ENCODE peak calls at places on chromosomes 6 and 20, in nine cellular contexts. L, S, B, U, R, K, F, T and I are unnamed samples. For H3K9me3, the result is how much of the 10 kb centered on the place peaks cover.

GRCh38 chr6:2550247-2550646 is 200.5 kb downstream of the MYLK4 start:
- DNase-seq in L (no peak), K (no peak), T (no peak), B (no peak), R (no peak), U (no peak), F (no peak), S (no peak), I (no peak)

GRCh38 chr6:6057442-6058053 is 50.8 kb upstream of the NRN1 start:
- DNase-seq in U (no peak), B (peak), F (peak), L (no peak), T (no peak), R (no peak), S (no peak), K (no peak), I (no peak)

GRCh38 chr6:130513770-130514169 is 148.0 kb downstream of the TMEM200A start:
- DNase-seq in R (no peak), S (no peak), L (no peak), B (no peak), U (no peak), F (no peak), K (no peak), T (no peak), I (no peak)

GRCh38 chr20:39885975-39886649 is 802.9 kb downstream of the MAFB start:
- DNase-seq in K (peak), R (no peak), T (peak), S (peak), L (no peak), B (peak), F (peak), U (peak), I (peak)

GRCh38 chr6:89940225-89941027 is 46.2 kb downstream of the GJA10 start:
- DNase-seq in U (peak), T (peak), L (no peak), K (peak), B (peak), S (peak), F (peak), R (no peak), I (peak)

GRCh38 chr6:27592107-27592480 is 119.2 kb upstream of the ZNF184 start:
- DNase-seq in U (no peak), K (no peak), L (no peak), F (peak), R (no peak), B (peak), S (no peak), T (peak), I (no peak)

GRCh38 chr6:119533603-119534279 is 184.2 kb upstream of the MAN1A1 start:
- DNase-seq in B (no peak), T (no peak), K (no peak), U (no peak), F (no peak), R (no peak), S (no peak), L (no peak), I (no peak)

GRCh38 chr20:50056951-50057403 is 56.0 kb downstream of the UBE2V1 start:
- DNase-seq in L (no peak), R (no peak), F (no peak), U (no peak), T (peak), B (no peak), S (no peak), K (no peak), I (no peak)

GRCh38 chr20:31987744-31988143 is 19.8 kb downstream of the XKR7 start:
- DNase-seq in U (no peak), K (no peak), L (no peak), S (no peak), R (no peak), B (no peak), T (no peak), F (no peak), I (no peak)

GRCh38 chr20:16240355-16240754 is 332.9 kb downstream of the KIF16B start:
- DNase-seq in B (no peak), U (no peak), F (no peak), S (no peak), L (no peak), T (no peak), K (no peak), R (no peak), I (no peak)

GRCh38 chr6:148986608-148987007 is 239.8 kb downstream of the UST start:
- DNase-seq in L (no peak), S (no peak), B (no peak), F (no peak), K (no peak), R (no peak), U (no peak), T (no peak), I (no peak)

GRCh38 chr6:148983986-148984385 is 237.2 kb downstream of the UST start:
- DNase-seq in S (no peak), F (no peak), T (no peak), B (no peak), K (no peak), R (no peak), U (no peak), L (no peak), I (no peak)

GRCh38 chr6:148983366-148983765 is 236.5 kb downstream of the UST start:
- DNase-seq in F (no peak), R (no peak), L (no peak), U (no peak), B (no peak), K (no peak), T (no peak), S (no peak), I (no peak)

GRCh38 chr6:148984516-148985056 is 237.8 kb downstream of the UST start:
- DNase-seq in K (no peak), S (no peak), F (no peak), B (no peak), L (no peak), T (no peak), U (no peak), R (no peak), I (no peak)

GRCh38 chr6:148985499-148985898 is 238.7 kb downstream of the UST start:
- DNase-seq in S (no peak), L (no peak), T (no peak), U (no peak), B (no peak), R (no peak), K (no peak), F (no peak), I (no peak)
- TF ChIP-seq CTCF in S (no peak), L (no peak), T (no peak), U (no peak), B (no peak), R (no peak), K (no peak), F (no peak), I (no peak)

GRCh38 chr20:59788196-59788735 is 145.2 kb downstream of the SYCP2 start:
- DNase-seq in S (no peak), F (no peak), R (no peak), U (no peak), T (no peak), L (no peak), K (no peak), B (no peak), I (no peak)

GRCh38 chr20:59785986-59786753 is 147.3 kb downstream of the SYCP2 start:
- DNase-seq in U (no peak), S (no peak), K (no peak), L (no peak), T (peak), B (no peak), F (no peak), R (no peak), I (no peak)

GRCh38 chr20:59788811-59789210 is 144.6 kb downstream of the SYCP2 start:
- DNase-seq in R (no peak), L (no peak), K (no peak), T (no peak), B (no peak), U (no peak), F (no peak), S (no peak), I (no peak)

GRCh38 chr20:59785118-59785959 is 148.1 kb downstream of the SYCP2 start:
- DNase-seq in L (no peak), S (no peak), U (no peak), F (no peak), K (no peak), R (no peak), T (peak), B (no peak), I (no peak)

GRCh38 chr20:59787186-59787890 is 146.1 kb downstream of the SYCP2 start:
- DNase-seq in B (no peak), S (no peak), T (no peak), F (no peak), K (no peak), L (no peak), R (no peak), U (no peak), I (no peak)
- H3K9me3 ChIP-seq in B (under half), S (under half), T (under half), F (under half), K (under half), L (under half), R (under half), U (under half), I (under half)

DNA sequence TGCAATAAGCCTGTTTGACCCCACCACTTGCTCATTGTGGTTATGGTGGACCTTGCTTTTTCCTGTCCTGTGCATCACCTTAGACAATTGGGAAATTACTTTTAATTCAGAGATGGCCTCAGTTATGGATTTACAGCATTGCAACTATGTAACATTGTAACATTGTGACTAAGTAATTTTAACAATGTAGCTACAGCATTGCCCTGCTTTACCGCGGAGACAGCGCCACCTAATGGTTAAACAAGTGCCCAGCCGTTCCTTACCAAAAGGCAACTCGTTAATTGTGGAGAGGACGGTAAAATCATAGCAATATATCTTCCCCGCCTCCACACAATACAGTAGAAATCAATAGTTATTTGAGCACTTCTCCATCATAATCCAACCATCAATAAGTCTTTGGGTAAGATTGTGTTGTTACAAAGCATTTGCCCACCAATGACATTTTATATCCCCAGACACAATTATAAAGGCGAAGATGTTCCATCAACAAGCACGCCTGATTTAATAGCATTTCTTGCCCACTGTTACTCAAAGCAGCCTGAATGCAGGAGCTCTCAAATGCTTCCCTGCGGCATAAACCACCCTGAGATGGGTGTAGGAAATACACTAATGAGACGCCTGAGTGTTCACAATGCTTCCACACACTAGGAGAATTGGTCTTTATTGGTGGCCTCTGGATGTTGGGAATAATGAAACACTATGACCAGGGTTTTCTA is 93.7 kb downstream of the PROKR2 start:
- DNase-seq in R (no peak), F (peak), U (no peak), K (peak), S (peak), T (peak), L (peak), B (peak), I (peak)
- TF ChIP-seq CTCF in R (peak), F (peak), U (peak), K (peak), S (peak), T (peak), L (peak), B (peak), I (peak)

GRCh38 chr6:4820704-4821276 is 44.6 kb downstream of the CDYL start:
- DNase-seq in L (no peak), F (no peak), B (no peak), K (no peak), U (no peak), T (no peak), S (no peak), R (no peak), I (no peak)
- H3K9me3 ChIP-seq in L (under half), F (under half), B (under half), K (under half), U (under half), T (under half), S (under half), R (under half), I (under half)

GRCh38 chr6:150684161-150684560 is 84.5 kb downstream of the PLEKHG1 start:
- DNase-seq in U (no peak), L (no peak), F (no peak), B (no peak), R (no peak), K (no peak), S (no peak), T (no peak), I (no peak)

GRCh38 chr6:150684715-150685459 is 85.2 kb downstream of the PLEKHG1 start:
- DNase-seq in L (peak), B (no peak), R (no peak), K (peak), U (no peak), T (no peak), S (peak), F (no peak), I (no peak)

GRCh38 chr6:150686566-150686965 is 86.9 kb downstream of the PLEKHG1 start:
- DNase-seq in F (no peak), K (no peak), B (no peak), S (no peak), R (no peak), U (no peak), T (no peak), L (peak), I (no peak)

GRCh38 chr6:150687508-150687907 is 87.8 kb downstream of the PLEKHG1 start:
- DNase-seq in U (no peak), K (peak), S (peak), B (no peak), L (no peak), F (no peak), R (no peak), T (no peak), I (peak)

DNA sequence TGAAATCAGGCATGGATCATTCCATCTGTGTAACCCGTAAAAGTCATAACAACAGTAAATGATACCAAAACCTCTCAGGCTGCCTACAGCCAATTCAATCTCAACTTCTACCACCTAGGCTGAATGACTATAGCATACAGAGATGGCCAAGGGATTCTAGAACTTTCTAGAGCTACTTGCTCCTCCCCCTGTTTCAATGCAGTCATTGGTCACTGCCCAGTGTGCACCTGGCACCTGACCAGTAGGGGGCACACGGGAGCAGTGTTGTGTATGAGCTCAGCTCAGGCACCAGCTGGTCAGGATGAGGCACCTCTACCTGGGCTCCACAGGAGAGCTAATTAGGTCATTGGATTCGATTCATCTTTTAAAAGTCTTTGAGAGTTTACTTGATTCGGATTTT is 86.2 kb downstream of the PLEKHG1 start:
- DNase-seq in K (no peak), F (no peak), T (peak), R (no peak), S (peak), B (peak), U (no peak), L (peak), I (no peak)
- TF ChIP-seq CTCF in K (peak), F (peak), T (peak), R (peak), S (peak), B (peak), U (peak), L (peak), I (peak)

GRCh38 chr20:22088882-22089281 is 383.4 kb downstream of the PAX1 start:
- DNase-seq in B (no peak), T (no peak), K (no peak), U (no peak), R (no peak), F (no peak), S (no peak), L (no peak), I (no peak)

GRCh38 chr20:22098451-22098850 is 393.0 kb downstream of the PAX1 start:
- DNase-seq in S (no peak), B (no peak), U (no peak), L (no peak), R (no peak), F (no peak), K (no peak), T (no peak), I (no peak)

GRCh38 chr20:22093122-22093521 is 387.7 kb downstream of the PAX1 start:
- DNase-seq in F (no peak), B (no peak), K (no peak), R (no peak), L (no peak), S (no peak), T (no peak), U (no peak), I (no peak)
- H3K9me3 ChIP-seq in F (under half), B (under half), K (under half), R (under half), L (under half), S (under half), T (under half), U (under half), I (under half)

GRCh38 chr6:37538107-37538506 is 38.4 kb upstream of the CCDC167 start:
- DNase-seq in R (no peak), B (no peak), L (no peak), S (no peak), U (no peak), T (peak), K (no peak), F (no peak), I (no peak)
- TF ChIP-seq CTCF in R (no peak), B (peak), L (no peak), S (no peak), U (no peak), T (peak), K (no peak), F (peak), I (peak)

DNA sequence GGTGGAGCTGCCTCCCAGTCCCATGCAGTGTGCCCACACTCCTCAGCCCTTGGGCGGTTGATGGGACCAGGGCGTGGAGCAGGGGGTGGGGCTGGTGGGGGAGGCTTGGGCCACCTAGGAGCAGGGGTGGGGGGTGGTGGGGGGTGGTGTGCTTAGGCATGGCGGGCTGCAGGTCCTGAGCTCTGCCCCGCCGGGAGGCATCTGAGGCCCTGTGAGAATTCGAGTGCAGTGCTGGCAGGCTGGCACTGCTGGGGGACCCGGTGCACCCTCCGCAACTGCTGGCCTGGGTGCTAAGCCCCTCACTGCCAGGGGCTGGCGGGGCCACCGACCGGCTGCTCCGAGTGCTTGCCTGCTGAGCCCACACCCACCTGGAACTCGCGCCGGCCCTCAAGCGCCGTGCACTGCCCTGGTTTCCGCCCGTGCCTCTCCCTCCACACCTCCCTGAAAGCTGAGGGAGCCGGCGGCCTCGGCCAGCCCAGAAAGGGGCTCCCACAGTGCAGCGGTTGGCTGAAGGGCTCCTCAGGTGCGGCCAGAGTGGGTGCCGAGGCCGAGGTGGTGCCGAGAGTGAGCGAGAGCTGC is 59.6 kb upstream of the PRL start:
- DNase-seq in T (no peak), B (no peak), F (no peak), U (no peak), K (no peak), R (peak), L (no peak), S (no peak), I (no peak)
- H3K9me3 ChIP-seq in T (under half), B (under half), F (under half), U (under half), K (under half), R (under half), L (under half), S (under half), I (under half)